ENCODE peak calls at places on chromosome 17, in six cellular contexts. F, L, U, W, J and S are unnamed samples.
A peak's percentile ranks its signal among the peaks of the same experiment; 100 is the strongest.

GRCh38 chr17:46121841-46122485 is 71.3 kb downstream of the KANSL1 start:
- DNase-seq in L (no peak), F (no peak), J (no peak), U (no peak), W (no peak), S (no peak)

GRCh38 chr17:45430738-45431530 is 1.7 kb downstream of the ARHGAP27 start:
- DNase-seq in U (no peak), L (peak; percentile 54), F (no peak), J (no peak), W (peak; percentile 80), S (peak; percentile 90)

GRCh38 chr17:83190601-83191387 is 111.4 kb downstream of the METRNL start:
- DNase-seq in L (no peak), U (no peak), F (no peak), W (no peak), J (no peak), S (no peak)

GRCh38 chr17:37743875-37744632 is 805 bp downstream of the HNF1B start:
- DNase-seq in J (no peak), F (no peak), U (peak; percentile 82), L (no peak), W (peak; percentile 55), S (peak; percentile 80)

GRCh38 chr17:83192161-83192788 is 112.9 kb downstream of the METRNL start:
- DNase-seq in L (peak; percentile 91), W (peak; percentile 51), F (no peak), U (no peak), J (peak; percentile 45), S (peak; percentile 61)

GRCh38 chr17:83195330-83196087 is 116.1 kb downstream of the METRNL start:
- DNase-seq in L (peak; percentile 93), W (peak; percentile 45), F (no peak), J (peak; percentile 25), U (no peak), S (peak; percentile 72)

GRCh38 chr17:60359415-60359814 is 32.5 kb downstream of the USP32 start:
- DNase-seq in U (no peak), J (no peak), F (no peak), W (no peak), L (no peak), S (no peak)

GRCh38 chr17:82655038-82655479 is 6.8 kb upstream of the WDR45B start:
- DNase-seq in W (no peak), U (peak; percentile 48), F (no peak), J (no peak), L (no peak), S (no peak)

GRCh38 chr17:68122587-68122986 is 87.1 kb downstream of the KPNA2 start:
- DNase-seq in F (no peak), J (no peak), U (no peak), L (no peak), W (no peak), S (no peak)

GRCh38 chr17:67558740-67559380 is 158.9 kb upstream of the NOL11 start:
- DNase-seq in L (peak; percentile 90), W (no peak), F (no peak), U (no peak), J (no peak), S (no peak)

GRCh38 chr17:77571562-77571981 is 386.9 kb upstream of the TNRC6C start:
- DNase-seq in L (peak; percentile 28), J (peak; percentile 37), U (no peak), W (peak; percentile 43), F (no peak), S (peak; percentile 40)

GRCh38 chr17:77571141-77571540 is 387.4 kb upstream of the TNRC6C start:
- DNase-seq in J (no peak), W (peak; percentile 36), F (no peak), U (no peak), L (no peak), S (peak; percentile 27)

GRCh38 chr17:77570565-77570898 is 388.0 kb upstream of the TNRC6C start:
- DNase-seq in J (no peak), W (no peak), L (no peak), U (no peak), F (no peak), S (no peak)

GRCh38 chr17:77572851-77573250 is 385.7 kb upstream of the TNRC6C start:
- DNase-seq in J (no peak), L (no peak), W (peak; percentile 24), F (no peak), U (no peak), S (peak; percentile 25)

DNA sequence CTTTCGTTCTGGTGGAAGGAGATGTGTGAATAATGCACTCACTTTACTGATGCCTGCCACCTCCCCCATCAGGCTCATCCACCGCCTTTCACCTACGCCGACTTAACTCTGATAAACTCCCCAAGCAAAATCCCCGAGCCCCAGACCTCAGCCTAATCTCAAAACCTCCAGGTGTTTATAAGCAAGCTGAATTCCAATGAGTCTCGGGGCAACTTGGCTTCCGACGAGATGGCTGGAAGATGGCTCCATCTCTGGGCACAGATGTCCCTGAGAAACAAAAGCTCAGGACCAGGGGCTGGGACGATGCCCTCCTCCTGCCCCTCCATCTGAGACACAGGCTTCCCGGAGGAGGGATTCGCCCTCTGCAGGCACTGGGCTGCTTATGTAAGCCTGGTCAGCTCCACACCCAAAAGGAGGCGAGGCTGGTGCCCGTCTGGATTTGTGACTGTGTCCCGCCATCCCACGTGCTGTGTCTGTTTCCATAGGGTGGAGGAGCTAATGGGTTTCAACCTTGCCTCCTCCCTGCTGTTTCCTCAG is 386.4 kb upstream of the TNRC6C start:
- DNase-seq in W (peak; percentile 37), U (no peak), L (no peak), J (no peak), F (no peak), S (peak; percentile 33)
- H3K4me1 ChIP-seq in W (peaks cover 9% of the 10 kb centered on the region), U (peaks cover 12% of the 10 kb centered on the region), L (peaks cover 7% of the 10 kb centered on the region), J (peaks cover 10% of the 10 kb centered on the region), F (peaks cover 9% of the 10 kb centered on the region), S (peaks cover 5% of the 10 kb centered on the region)

GRCh38 chr17:74467221-74467951 is 952 bp downstream of the CD300A start:
- DNase-seq in U (no peak), L (no peak), F (no peak), W (peak; percentile 67), J (no peak), S (no peak)
- H3K4me1 ChIP-seq in U (no peaks in the 10 kb centered on the region), L (no peaks in the 10 kb centered on the region), F (peaks cover 55% of the 10 kb centered on the region), W (peaks cover 4% of the 10 kb centered on the region), J (peaks cover 7% of the 10 kb centered on the region), S (peaks cover 5% of the 10 kb centered on the region)

GRCh38 chr17:8189041-8189710 is 804 bp downstream of the BORCS6 start:
- DNase-seq in J (no peak), F (peak; percentile 32), L (peak; percentile 69), W (peak; percentile 72), U (no peak), S (peak; percentile 78)
- H3K4me1 ChIP-seq in J (peaks cover 33% of the 10 kb centered on the region), F (peaks cover 39% of the 10 kb centered on the region), L (peaks cover 10% of the 10 kb centered on the region), W (peaks cover 32% of the 10 kb centered on the region), U (peaks cover 40% of the 10 kb centered on the region), S (peaks cover 39% of the 10 kb centered on the region)

GRCh38 chr17:81524063-81524864 is 3.9 kb upstream of the FSCN2 start:
- DNase-seq in U (no peak), L (no peak), F (no peak), W (no peak), J (no peak), S (no peak)
- H3K4me1 ChIP-seq in U (peaks cover 10% of the 10 kb centered on the region), L (peaks cover 10% of the 10 kb centered on the region), F (peaks cover 6% of the 10 kb centered on the region), W (peaks cover 16% of the 10 kb centered on the region), J (peaks cover under 1% of the 10 kb centered on the region), S (peaks cover 17% of the 10 kb centered on the region)

GRCh38 chr17:71850792-71851191 is 270.0 kb upstream of the SOX9 start:
- DNase-seq in U (no peak), F (no peak), J (no peak), W (no peak), L (no peak), S (no peak)

GRCh38 chr17:71849783-71850768 is 270.7 kb upstream of the SOX9 start:
- DNase-seq in U (no peak), J (no peak), W (no peak), F (no peak), L (peak; percentile 28), S (no peak)

GRCh38 chr17:71842991-71843390 is 277.8 kb upstream of the SOX9 start:
- DNase-seq in F (no peak), L (no peak), J (no peak), U (no peak), W (no peak), S (no peak)

GRCh38 chr17:71845354-71845753 is 275.5 kb upstream of the SOX9 start:
- DNase-seq in U (no peak), W (no peak), F (no peak), J (no peak), L (no peak), S (no peak)

GRCh38 chr17:71846561-71846960 is 274.3 kb upstream of the SOX9 start:
- DNase-seq in J (no peak), U (no peak), L (no peak), W (no peak), F (no peak), S (no peak)
- H3K4me1 ChIP-seq in J (no peaks in the 10 kb centered on the region), U (no peaks in the 10 kb centered on the region), L (no peaks in the 10 kb centered on the region), W (no peaks in the 10 kb centered on the region), F (no peaks in the 10 kb centered on the region), S (no peaks in the 10 kb centered on the region)

GRCh38 chr17:80643700-80644099 is 99.1 kb downstream of the RPTOR start:
- DNase-seq in W (no peak), L (no peak), U (no peak), J (no peak), F (no peak), S (no peak)
- H3K4me1 ChIP-seq in W (no peaks in the 10 kb centered on the region), L (peaks cover 21% of the 10 kb centered on the region), U (no peaks in the 10 kb centered on the region), J (no peaks in the 10 kb centered on the region), F (peaks cover 44% of the 10 kb centered on the region), S (no peaks in the 10 kb centered on the region)

GRCh38 chr17:15261818-15262290 is 3.3 kb downstream of the PMP22 start:
- DNase-seq in F (no peak), J (peak; percentile 27), L (peak; percentile 60), W (no peak), U (peak; percentile 61), S (no peak)
- H3K4me1 ChIP-seq in F (peaks cover 13% of the 10 kb centered on the region), J (peaks cover 31% of the 10 kb centered on the region), L (peaks cover 24% of the 10 kb centered on the region), W (peaks cover 47% of the 10 kb centered on the region), U (peaks cover 35% of the 10 kb centered on the region), S (peaks cover 31% of the 10 kb centered on the region)

DNA sequence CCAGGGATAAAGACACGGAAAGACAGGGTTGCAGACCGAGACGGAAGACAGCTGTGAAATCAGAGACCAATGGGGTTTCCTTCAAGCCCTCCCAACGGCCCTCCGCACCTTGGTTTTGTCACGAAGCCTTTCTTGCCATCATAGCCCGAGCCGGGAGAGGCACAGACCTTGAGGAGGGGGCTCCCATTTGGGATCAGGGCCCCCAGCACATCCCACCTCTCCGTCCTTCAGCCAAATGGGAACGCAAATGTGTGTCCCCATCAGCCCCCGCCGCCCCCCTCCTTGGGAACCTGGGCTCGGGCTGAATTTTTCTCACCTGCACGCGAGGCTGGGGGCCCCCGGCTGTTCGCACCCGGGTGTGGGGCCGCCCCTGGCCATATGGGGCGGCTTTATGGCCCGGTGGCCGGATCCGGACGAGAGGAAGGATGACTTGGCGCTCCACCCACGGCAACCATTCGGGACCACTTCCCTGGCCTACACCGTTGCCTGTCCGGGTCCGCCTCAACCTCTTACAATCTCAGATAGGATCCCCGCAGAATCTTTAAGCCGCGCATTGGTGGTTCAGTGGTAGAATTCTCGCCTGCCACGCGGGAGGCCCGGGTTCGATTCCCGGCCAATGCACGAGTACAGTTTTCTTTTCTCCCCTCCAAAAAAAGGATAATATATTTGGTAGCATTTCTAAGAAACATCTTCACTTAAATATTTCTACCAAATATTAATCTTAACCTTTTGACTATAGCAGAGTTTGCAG is 1.5 kb upstream of the HES7 start:
- DNase-seq in W (peak; percentile 93), F (peak; percentile 82), U (peak; percentile 81), L (peak; percentile 66), J (peak; percentile 91), S (peak; percentile 82)
- H3K4me1 ChIP-seq in W (peaks cover 62% of the 10 kb centered on the region), F (peaks cover 49% of the 10 kb centered on the region), U (peaks cover 19% of the 10 kb centered on the region), L (peaks cover 22% of the 10 kb centered on the region), J (peaks cover 38% of the 10 kb centered on the region), S (peaks cover 61% of the 10 kb centered on the region)